ENCODE peak calls at places on chromosome 13, in four cellular contexts. I is NCI-H1092, X is GM03348, W is OCI-M1. B is an unnamed sample.

GRCh38 chr13:97068964-97069815 is 74.9 kb upstream of the OXGR1 start:
- DNase-seq in X (no peak), I (no peak), W (no peak), B (no peak)

GRCh38 chr13:51997641-51998330 is 13.5 kb downstream of the ATP7B start:
- DNase-seq in X (no peak), W (peak), I (no peak), B (no peak)

GRCh38 chr13:40784540-40784939 is 4.9 kb upstream of the SLC25A15 start:
- DNase-seq in W (no peak), I (no peak), X (no peak), B (no peak)

GRCh38 chr13:79392882-79393563 is 13.0 kb downstream of the RBM26 start:
- DNase-seq in W (peak), I (no peak), X (peak), B (no peak)

GRCh38 chr13:39144941-39145533 is 106.8 kb downstream of the NHLRC3 start:
- DNase-seq in I (peak), X (peak), W (peak), B (peak)

GRCh38 chr13:105346141-105346766 is 1189.2 kb downstream of the EFNB2 start:
- DNase-seq in W (no peak), X (peak), I (no peak), B (peak)

GRCh38 chr13:85261757-85262346 is 537.4 kb downstream of the SLITRK6 start:
- DNase-seq in I (no peak), W (peak), X (no peak), B (no peak)

GRCh38 chr13:110379905-110380341 is 72.8 kb downstream of the COL4A2 start:
- DNase-seq in W (no peak), I (no peak), X (no peak), B (no peak)

GRCh38 chr13:74251778-74252519 is 117.7 kb upstream of the KLF12 start:
- DNase-seq in X (peak), I (no peak), W (peak), B (peak)

GRCh38 chr13:30429721-30430694 is 7.7 kb downstream of the UBE2L5 start:
- DNase-seq in W (peak), X (peak), I (no peak), B (peak)

GRCh38 chr13:50275392-50276063 is 260.3 kb downstream of the KCNRG start:
- DNase-seq in W (no peak), I (no peak), X (no peak), B (no peak)

GRCh38 chr13:105441406-105441805 is 1094.1 kb downstream of the EFNB2 start:
- DNase-seq in I (no peak), X (no peak), W (no peak), B (no peak)

GRCh38 chr13:72368031-72368430 is 359.4 kb downstream of the MZT1 start:
- DNase-seq in I (no peak), X (no peak), W (no peak), B (no peak)

GRCh38 chr13:61685683-61686013 is 270.0 kb upstream of the PCDH20 start:
- DNase-seq in X (no peak), W (peak), I (peak), B (no peak)

GRCh38 chr13:23777571-23777870 is 111.7 kb downstream of the MIPEP start:
- DNase-seq in X (no peak), I (no peak), W (no peak), B (no peak)

GRCh38 chr13:46804391-46804815 is 7.4 kb upstream of the ESD start:
- DNase-seq in X (peak), W (no peak), I (no peak), B (peak)

GRCh38 chr13:79079351-79079839 is 326.7 kb downstream of the RBM26 start:
- DNase-seq in I (no peak), W (no peak), X (no peak), B (no peak)

GRCh38 chr13:99294198-99294597 is 13.0 kb downstream of the GPR183 start:
- DNase-seq in I (no peak), W (no peak), X (no peak), B (no peak)

GRCh38 chr13:40031031-40031430 is 375.6 kb downstream of the COG6 start:
- DNase-seq in X (peak), I (no peak), W (no peak), B (no peak)

GRCh38 chr13:50012396-50013169 is 2.7 kb upstream of the KCNRG start:
- DNase-seq in I (no peak), W (no peak), X (no peak), B (no peak)

GRCh38 chr13:30355405-30355741 is 48.0 kb upstream of the KATNAL1 start:
- DNase-seq in W (no peak), I (no peak), X (no peak), B (no peak)

GRCh38 chr13:64529874-64530485 is 2700.2 kb downstream of the PCDH9 start:
- DNase-seq in X (peak), I (no peak), W (peak), B (no peak)

GRCh38 chr13:43141685-43142084 is 118.3 kb downstream of the DNAJC15 start:
- DNase-seq in X (no peak), I (no peak), W (no peak), B (no peak)

GRCh38 chr13:78160793-78161192 is 242.2 kb upstream of the EDNRB start:
- DNase-seq in X (peak), W (peak), I (no peak), B (no peak)

GRCh38 chr13:66077286-66077685 is 1152.8 kb downstream of the PCDH9 start:
- DNase-seq in I (no peak), X (no peak), W (peak), B (no peak)

GRCh38 chr13:43908156-43909126 is 28.7 kb downstream of the LACC1 start:
- DNase-seq in I (peak), W (peak), X (peak), B (peak)

GRCh38 chr13:91165758-91166157 is 181.7 kb upstream of the MIR17HG start:
- DNase-seq in W (no peak), X (no peak), I (no peak), B (no peak)

B was measured in fibroblast of the conjunctiva.